ENCODE peak calls at places on chromosomes 2 and 18, in nine cellular contexts. C is GM23338, I is HCT116, Y is PC-3, V is SK-N-SH, D is GM23248, M is hepatocyte, J is MM.1S, U is neural progenitor cell. F is an unnamed sample. For H3K4me1, the result is how much of the 10 kb centered on the place peaks cover.

GRCh38 chr2:121197369-121198091 is 87.5 kb downstream of the TFCP2L1 start:
- DNase-seq in C (no peak), I (no peak), Y (peak), V (no peak), D (peak), M (peak), J (no peak), U (no peak), F (no peak)

GRCh38 chr2:104179644-104180043 is 674.3 kb upstream of the POU3F3 start:
- DNase-seq in C (no peak), I (no peak), Y (no peak), V (no peak), D (no peak), M (no peak), J (no peak), U (no peak), F (no peak)

GRCh38 chr2:29284671-29285070 is 169.5 kb downstream of the CLIP4 start:
- DNase-seq in C (no peak), I (no peak), Y (no peak), V (no peak), D (no peak), M (no peak), J (no peak), U (no peak), F (no peak)

GRCh38 chr18:48889115-48889941 is 61.4 kb downstream of the SMAD7 start:
- DNase-seq in C (peak), I (no peak), Y (no peak), V (peak), D (no peak), M (peak), J (no peak), U (peak), F (no peak)

GRCh38 chr2:5491486-5491885 is 200.7 kb upstream of the SOX11 start:
- DNase-seq in C (no peak), I (no peak), Y (no peak), V (no peak), D (no peak), M (peak), J (no peak), U (no peak), F (no peak)

GRCh38 chr2:128433911-128434550 is 115.4 kb upstream of the HS6ST1 start:
- DNase-seq in C (no peak), I (no peak), Y (no peak), V (no peak), D (no peak), M (no peak), J (no peak), U (no peak), F (no peak)

GRCh38 chr2:205887637-205888036 is 198.3 kb downstream of the INO80D start:
- DNase-seq in C (no peak), I (no peak), Y (no peak), V (no peak), D (no peak), M (no peak), J (no peak), U (no peak), F (no peak)

GRCh38 chr18:402129-402528 is 98.4 kb downstream of the COLEC12 start:
- DNase-seq in C (no peak), I (no peak), Y (no peak), V (no peak), D (no peak), M (no peak), J (no peak), U (no peak), F (no peak)

GRCh38 chr2:39913648-39914456 is 134.8 kb upstream of the THUMPD2 start:
- DNase-seq in C (peak), I (peak), Y (peak), V (peak), D (peak), M (peak), J (peak), U (peak), F (peak)

GRCh38 chr18:5975111-5975622 is 79.8 kb upstream of the TMEM200C start:
- DNase-seq in C (no peak), I (no peak), Y (peak), V (no peak), D (peak), M (no peak), J (peak), U (no peak), F (no peak)

GRCh38 chr2:126913881-126914495 is 15.3 kb downstream of the TEX51 start:
- DNase-seq in C (no peak), I (no peak), Y (no peak), V (no peak), D (no peak), M (no peak), J (no peak), U (no peak), F (no peak)

GRCh38 chr2:149000168-149000938 is 38.1 kb upstream of the LYPD6B start:
- DNase-seq in C (no peak), I (no peak), Y (no peak), V (no peak), D (peak), M (no peak), J (no peak), U (no peak), F (no peak)

DNA sequence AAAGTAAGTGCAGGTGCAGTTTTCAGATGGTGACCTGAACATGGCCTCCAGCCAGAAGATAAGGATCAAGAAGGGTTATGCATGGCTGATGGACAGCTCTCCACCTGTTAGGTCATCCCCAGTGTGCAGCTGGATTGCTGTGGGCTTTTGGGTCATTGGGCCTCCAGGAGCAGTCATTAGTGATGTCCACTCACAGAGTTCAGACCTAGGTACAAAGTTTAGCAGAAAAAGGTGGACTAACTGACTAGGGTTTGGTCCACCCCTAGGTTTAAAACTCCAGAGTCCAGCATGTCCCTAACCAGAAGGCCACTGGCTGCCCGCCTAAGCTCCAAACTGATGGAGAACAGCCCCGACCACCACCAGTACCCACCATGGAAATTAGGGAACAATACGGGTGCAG is 18.3 kb upstream of the SULT1C2 start:
- DNase-seq in C (no peak), I (no peak), Y (no peak), V (no peak), D (no peak), M (no peak), J (no peak), U (no peak), F (no peak)
- H3K4me1 ChIP-seq in C (under half), I (under half), Y (under half), V (under half), D (under half), M (under half), J (under half), U (under half), F (under half)

GRCh38 chr2:26941486-26941885 is 29.0 kb upstream of the MAPRE3 start:
- DNase-seq in C (no peak), I (no peak), Y (peak), V (no peak), D (peak), M (no peak), J (no peak), U (no peak), F (no peak)
- TF ChIP-seq EZH2phosphoT487 in C (no peak), I (no peak), Y (no peak), V (no peak), D (no peak), M (no peak), J (no peak), U (no peak), F (no peak)

DNA sequence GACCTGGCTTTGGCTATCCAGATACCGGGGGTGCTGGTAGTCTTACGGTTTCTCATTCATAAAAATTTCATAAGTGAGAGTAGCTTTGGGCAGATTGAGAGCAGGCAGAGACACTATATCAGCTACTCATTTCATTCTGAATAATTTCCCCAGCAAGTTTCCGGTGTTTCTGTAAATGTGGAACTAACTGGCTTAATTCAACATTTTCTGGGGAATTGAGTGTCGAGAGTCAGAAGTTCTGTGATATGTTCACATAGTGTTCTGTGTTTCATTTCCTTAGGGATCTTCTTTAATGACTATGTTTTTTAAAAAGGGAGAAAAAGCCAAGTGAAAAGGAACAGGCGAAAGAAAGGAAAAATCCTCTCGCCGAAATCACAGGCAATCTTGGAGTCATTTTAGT is 38.1 kb upstream of the HDAC4 start:
- DNase-seq in C (no peak), I (no peak), Y (no peak), V (no peak), D (no peak), M (no peak), J (no peak), U (no peak), F (no peak)
- H3K4me1 ChIP-seq in C (under half), I (under half), Y (under half), V (under half), D (under half), M (under half), J (under half), U (under half), F (under half)

GRCh38 chr2:95271381-95271971 is 2.8 kb upstream of the PROM2 start:
- DNase-seq in C (no peak), I (no peak), Y (no peak), V (no peak), D (no peak), M (no peak), J (no peak), U (no peak), F (no peak)
- TF ChIP-seq EZH2phosphoT487 in C (no peak), I (no peak), Y (no peak), V (no peak), D (no peak), M (no peak), J (no peak), U (no peak), F (no peak)

GRCh38 chr2:110124038-110124825 is 8.6 kb upstream of the MALL start:
- DNase-seq in C (peak), I (no peak), Y (no peak), V (no peak), D (no peak), M (no peak), J (peak), U (no peak), F (no peak)
- H3K4me1 ChIP-seq in C (under half), I (under half), Y (under half), V (under half), D (under half), M (under half), J (under half), U (under half), F (under half)

F was measured in OCI-LY7.